ENCODE peak calls at places on chromosomes 2 and 18, in five cellular contexts. P is GM23248, Y is PC-3, N is MM.1S, F is HCT116. O is an unnamed sample.

GRCh38 chr2:236499691-236500573 is 69.7 kb upstream of the ACKR3 start:
- DNase-seq in P (peak; percentile 21), Y (no peak), N (no peak), F (no peak), O (no peak)

GRCh38 chr2:13141315-13141714 is 424.6 kb downstream of the TRIB2 start:
- DNase-seq in P (no peak), Y (no peak), N (no peak), F (no peak), O (no peak)

GRCh38 chr18:8730080-8730827 is 24.9 kb downstream of the MTCL1 start:
- DNase-seq in P (no peak), Y (peak; percentile 96), N (no peak), F (peak; percentile 74), O (no peak)

GRCh38 chr2:206256711-206257110 is 17.8 kb upstream of the ZDBF2 start:
- DNase-seq in P (no peak), Y (no peak), N (no peak), F (no peak), O (peak; percentile 50)

GRCh38 chr2:223053431-223054192 is 1.6 kb downstream of the KCNE4 start:
- DNase-seq in P (no peak), Y (no peak), N (no peak), F (no peak), O (no peak)

GRCh38 chr2:232928564-232929302 is 58.7 kb downstream of the SNORC start:
- DNase-seq in P (no peak), Y (no peak), N (no peak), F (no peak), O (peak; percentile 59)

GRCh38 chr18:1906421-1906820 is 664.9 kb downstream of the METTL4 start:
- DNase-seq in P (no peak), Y (peak; percentile 28), N (no peak), F (no peak), O (no peak)

GRCh38 chr2:241882090-241882625 is 12.6 kb downstream of the RTP5 start:
- DNase-seq in P (peak; percentile 51), Y (peak; percentile 41), N (peak; percentile 54), F (no peak), O (peak; percentile 43)

GRCh38 chr2:195414479-195414878 is 242.5 kb upstream of the SLC39A10 start:
- DNase-seq in P (no peak), Y (no peak), N (no peak), F (no peak), O (no peak)

GRCh38 chr2:219249203-219249980 is 3.7 kb upstream of the TUBA4B start:
- DNase-seq in P (peak; percentile 92), Y (peak; percentile 91), N (peak; percentile 75), F (no peak), O (no peak)

GRCh38 chr2:70118798-70119454 is 31.6 kb downstream of the PCBP1 start:
- DNase-seq in P (no peak), Y (no peak), N (peak; percentile 37), F (no peak), O (peak; percentile 70)
- TF ChIP-seq EZH2 in P (no peak), Y (no peak), N (no peak), F (no peak), O (no peak)

DNA sequence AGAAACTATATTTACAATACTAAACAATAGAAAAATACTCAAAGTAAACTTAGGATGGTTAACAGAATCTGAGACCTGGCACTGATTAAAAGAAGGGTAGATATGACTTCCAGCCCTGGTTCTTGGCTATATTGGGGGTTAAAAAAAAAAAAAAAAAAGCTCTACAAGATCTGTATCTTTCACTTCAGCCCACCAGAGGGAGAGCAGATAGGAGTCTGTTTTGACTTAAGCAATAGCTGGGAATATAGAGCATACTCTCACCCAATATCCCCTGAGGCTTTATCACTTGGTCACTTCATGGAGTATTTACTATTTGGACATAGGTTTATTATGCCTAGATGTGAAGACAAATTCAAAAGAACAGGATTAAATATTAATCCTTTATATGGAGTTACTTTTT is 598.9 kb upstream of the LINC00305 start:
- DNase-seq in P (no peak), Y (no peak), N (no peak), F (no peak), O (peak; percentile 39)
- TF ChIP-seq EZH2phosphoT487 in P (no peak), Y (no peak), N (no peak), F (no peak), O (no peak)

DNA sequence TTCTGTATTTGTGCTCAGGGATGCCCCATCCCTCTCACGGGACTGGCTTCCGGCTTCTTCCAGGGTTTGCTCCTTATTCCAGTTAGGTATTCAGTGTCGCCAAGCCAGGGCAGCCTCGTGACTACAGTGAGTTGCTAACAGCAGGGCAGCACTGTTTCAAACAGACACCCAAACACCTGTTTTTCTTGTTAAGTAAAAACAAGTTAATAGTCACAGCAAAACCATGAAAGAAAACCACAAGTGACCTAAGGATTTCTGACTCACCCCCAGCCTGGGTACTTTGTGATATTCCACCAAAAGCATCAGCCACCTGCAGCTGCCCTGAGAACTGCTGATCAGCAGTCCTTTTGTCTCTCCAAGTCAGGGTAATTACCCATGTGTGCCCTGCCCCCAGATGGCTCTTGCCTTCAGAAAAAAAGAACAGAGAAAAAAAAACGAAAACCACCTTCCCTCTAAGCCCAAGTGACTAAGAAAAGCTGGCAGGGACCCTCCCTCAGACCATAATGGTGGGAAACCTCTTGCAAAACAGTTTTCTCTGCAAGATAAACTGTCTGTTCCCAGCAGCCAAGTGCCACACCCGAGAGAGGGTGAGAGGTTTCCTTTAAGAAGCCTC is 178.2 kb downstream of the ANAPC1 start:
- DNase-seq in P (peak; percentile 75), Y (peak; percentile 96), N (peak; percentile 100), F (peak; percentile 86), O (peak; percentile 90)
- H3K9ac ChIP-seq in P (no peak overlapping the region), Y (peak overlapping the region; percentile 60), N (peak overlapping the region; percentile 99), F (no peak overlapping the region), O (no peak overlapping the region)

GRCh38 chr2:174341995-174342571 is 7.3 kb downstream of the SP9 start:
- DNase-seq in P (peak; percentile 28), Y (no peak), N (no peak), F (no peak), O (peak; percentile 56)

GRCh38 chr2:174343638-174344455 is 9.1 kb downstream of the SP9 start:
- DNase-seq in P (no peak), Y (no peak), N (no peak), F (no peak), O (peak; percentile 57)

GRCh38 chr2:174344716-174345472 is 10.1 kb downstream of the SP9 start:
- DNase-seq in P (peak; percentile 73), Y (peak; percentile 89), N (peak; percentile 49), F (peak; percentile 46), O (peak; percentile 54)

GRCh38 chr2:174342600-174343342 is 8.0 kb downstream of the SP9 start:
- DNase-seq in P (peak; percentile 41), Y (no peak), N (no peak), F (no peak), O (peak; percentile 64)

DNA sequence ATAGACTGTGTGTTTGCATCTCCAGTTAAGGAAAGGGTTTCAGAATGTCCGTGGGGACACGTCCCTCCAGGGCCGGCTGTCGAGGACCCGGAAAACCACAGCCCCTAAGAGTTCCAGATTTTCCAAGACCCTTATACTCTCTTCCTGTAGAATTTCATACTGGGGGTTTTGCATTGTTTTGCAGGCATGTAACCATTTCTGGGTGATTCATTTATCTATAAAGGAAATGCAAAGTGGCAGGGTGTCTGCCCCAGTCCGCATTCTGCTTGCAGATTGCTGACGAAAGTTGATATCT is 8.5 kb downstream of the SP9 start:
- DNase-seq in P (no peak), Y (no peak), N (no peak), F (no peak), O (peak; percentile 31)
- TF ChIP-seq EZH2 in P (no peak), Y (no peak), N (no peak), F (no peak), O (no peak)

GRCh38 chr2:19104503-19104902 is 253.9 kb downstream of the OSR1 start:
- DNase-seq in P (no peak), Y (peak; percentile 92), N (no peak), F (no peak), O (no peak)
- TF ChIP-seq EZH2phosphoT487 in P (no peak), Y (no peak), N (no peak), F (no peak), O (no peak)

GRCh38 chr2:96636772-96637171 is 1.3 kb downstream of the KANSL3 start:
- DNase-seq in P (peak; percentile 45), Y (peak; percentile 16), N (no peak), F (no peak), O (no peak)
- H3K9ac ChIP-seq in P (peak overlapping the region; percentile 93), Y (peak overlapping the region; percentile 89), N (no peak overlapping the region), F (peak overlapping the region; percentile 91), O (no peak overlapping the region)

GRCh38 chr2:162037886-162038285 is 36.1 kb downstream of the DPP4 start:
- DNase-seq in P (no peak), Y (no peak), N (no peak), F (no peak), O (no peak)
- TF ChIP-seq EZH2 in P (no peak), Y (no peak), N (no peak), F (no peak), O (no peak)

DNA sequence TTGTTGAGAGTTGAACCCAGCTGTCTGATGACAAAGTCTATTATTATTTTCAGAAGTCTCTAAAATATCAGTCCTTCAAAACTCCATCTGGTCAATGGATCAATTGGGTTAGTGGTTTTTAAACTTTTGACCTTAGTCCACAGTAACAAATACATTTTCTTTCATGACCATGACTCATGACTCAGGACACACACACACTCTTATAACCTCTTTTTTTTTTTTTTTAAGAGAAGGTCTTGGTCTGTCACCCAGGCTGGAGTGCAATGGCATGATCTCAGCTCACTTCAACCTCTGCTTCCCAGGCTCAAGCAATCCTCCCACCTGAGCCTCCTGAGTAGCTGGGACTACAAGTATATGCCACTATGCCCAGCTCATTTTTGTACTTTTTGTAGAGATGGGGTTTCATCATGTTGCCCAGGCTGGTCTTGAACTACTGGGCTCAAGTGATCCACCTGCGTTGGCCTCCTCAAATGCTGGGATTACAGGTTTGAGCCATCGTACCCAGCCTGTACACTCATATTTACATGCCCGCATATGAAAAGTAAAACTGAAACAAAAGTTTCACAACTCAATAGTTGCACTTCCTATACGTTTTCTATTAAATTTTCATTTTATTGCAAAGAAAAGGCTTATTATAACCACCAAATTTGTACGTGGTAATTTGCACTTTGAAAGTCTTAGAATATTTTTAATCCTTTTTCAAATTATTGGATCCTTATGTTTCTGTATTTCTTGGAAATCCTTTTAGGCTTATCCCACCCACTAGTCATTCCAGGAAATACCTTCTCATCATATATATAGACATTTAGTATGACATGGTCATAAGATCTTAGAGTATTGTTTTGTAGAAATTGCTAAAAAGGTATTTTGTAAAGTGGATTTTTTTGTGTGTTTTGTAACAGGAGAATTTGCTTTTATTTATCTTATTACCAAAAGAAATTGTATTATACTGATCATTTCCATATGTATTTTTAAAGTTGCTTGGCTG is 199.0 kb downstream of the LPIN1 start:
- DNase-seq in P (no peak), Y (no peak), N (peak; percentile 72), F (no peak), O (no peak)
- TF ChIP-seq EZH2phosphoT487 in P (no peak), Y (no peak), N (no peak), F (no peak), O (no peak)

GRCh38 chr2:152396051-152396511 is 61.1 kb downstream of the FMNL2 start:
- DNase-seq in P (peak; percentile 76), Y (no peak), N (no peak), F (no peak), O (no peak)

GRCh38 chr2:152399003-152399402 is 64.0 kb downstream of the FMNL2 start:
- DNase-seq in P (no peak), Y (no peak), N (no peak), F (no peak), O (no peak)

GRCh38 chr2:152393377-152393776 is 58.4 kb downstream of the FMNL2 start:
- DNase-seq in P (no peak), Y (no peak), N (no peak), F (no peak), O (no peak)

GRCh38 chr2:152396763-152397162 is 61.8 kb downstream of the FMNL2 start:
- DNase-seq in P (peak; percentile 44), Y (no peak), N (no peak), F (no peak), O (no peak)

GRCh38 chr2:152395132-152396024 is 60.4 kb downstream of the FMNL2 start:
- DNase-seq in P (peak; percentile 87), Y (no peak), N (no peak), F (no peak), O (no peak)
- H3K9ac ChIP-seq in P (peak overlapping the region; percentile 73), Y (no peak overlapping the region), N (no peak overlapping the region), F (no peak overlapping the region), O (no peak overlapping the region)

O was measured in neural progenitor cell.